ENCODE peak calls at places on chromosomes 7 and 10, in six cellular contexts. F is hepatic stellate cell, T is Caco-2, D is hypothalamus, Q is transverse colon, A is Peyer's patch. W is an unnamed sample.
A peak's percentile ranks its signal among the peaks of the same experiment; 100 is the strongest.

GRCh38 chr7:157496426-157497275 is 159.8 kb downstream of the DNAJB6 start:
- DNase-seq in A (no peak), F (no peak), D (no peak), Q (no peak), T (no peak), W (no peak)

GRCh38 chr10:71761105-71761511 is 12.2 kb downstream of the VSIR start:
- DNase-seq in F (no peak), D (no peak), Q (no peak), A (no peak), T (no peak), W (no peak)

GRCh38 chr7:29139191-29139590 is 7.1 kb downstream of the CPVL start:
- DNase-seq in F (no peak), Q (no peak), D (no peak), T (no peak), A (no peak), W (no peak)

GRCh38 chr7:120272261-120272895 is 597 bp upstream of the KCND2 start:
- DNase-seq in D (no peak), T (peak; percentile 36), F (peak; percentile 55), A (no peak), Q (no peak), W (peak; percentile 22)

GRCh38 chr7:30787476-30787875 is 16.3 kb downstream of the MINDY4 start:
- DNase-seq in T (no peak), D (no peak), A (no peak), F (no peak), Q (no peak), W (no peak)

GRCh38 chr10:86350897-86351296 is 15.7 kb downstream of the GRID1 start:
- DNase-seq in Q (no peak), A (no peak), D (no peak), F (no peak), T (no peak), W (no peak)

GRCh38 chr10:5661043-5661442 is 5.4 kb downstream of the ASB13 start:
- DNase-seq in T (no peak), A (no peak), F (no peak), D (no peak), Q (no peak), W (no peak)

GRCh38 chr10:63605568-63605967 is 84.4 kb downstream of the REEP3 start:
- DNase-seq in T (peak; percentile 52), A (no peak), F (no peak), Q (no peak), D (no peak), W (no peak)

GRCh38 chr10:110918633-110919348 is at the start of gene BBIP1:
- DNase-seq in Q (no peak), T (no peak), D (peak; percentile 93), F (peak; percentile 89), A (no peak), W (peak; percentile 99)

GRCh38 chr10:59633063-59633462 is 76.6 kb downstream of the SLC16A9 start:
- DNase-seq in T (no peak), F (no peak), A (no peak), Q (no peak), D (no peak), W (no peak)

GRCh38 chr10:89250814-89251416 is 660 bp downstream of the LIPA start:
- DNase-seq in A (no peak), T (no peak), F (no peak), D (no peak), Q (no peak), W (peak; percentile 18)

GRCh38 chr10:88076027-88076880 is 212.8 kb downstream of the PTEN start:
- DNase-seq in F (no peak), Q (no peak), T (no peak), D (no peak), A (no peak), W (no peak)

GRCh38 chr10:126110434-126110833 is 214.1 kb downstream of the FANK1 start:
- DNase-seq in D (no peak), T (no peak), Q (no peak), A (no peak), F (no peak), W (no peak)

GRCh38 chr10:114815751-114816150 is 5.8 kb upstream of the FHIP2A start:
- DNase-seq in T (no peak), D (no peak), Q (no peak), F (no peak), A (no peak), W (no peak)

GRCh38 chr7:135550196-135550595 is 7.5 kb upstream of the NUP205 start:
- DNase-seq in F (no peak), A (no peak), D (no peak), Q (no peak), T (no peak), W (no peak)

GRCh38 chr7:106050743-106051110 is 61.4 kb downstream of the SYPL1 start:
- DNase-seq in Q (no peak), T (no peak), D (no peak), F (no peak), A (no peak), W (no peak)

GRCh38 chr10:32981760-32982159 is 23.7 kb upstream of the ITGB1 start:
- DNase-seq in Q (peak; percentile 77), D (no peak), T (peak; percentile 59), A (no peak), F (no peak), W (no peak)

GRCh38 chr10:63388421-63389031 is 77.3 kb downstream of the JMJD1C start:
- DNase-seq in T (no peak), A (no peak), D (no peak), Q (no peak), F (no peak), W (no peak)

GRCh38 chr10:17453377-17454091 is 861 bp downstream of the ST8SIA6 start:
- DNase-seq in F (peak; percentile 48), D (no peak), A (no peak), Q (peak; percentile 65), T (peak; percentile 50), W (no peak)

GRCh38 chr7:151755131-151755787 is 121.7 kb downstream of the PRKAG2 start:
- DNase-seq in A (no peak), F (peak; percentile 50), D (no peak), T (no peak), Q (peak; percentile 37), W (no peak)

GRCh38 chr10:124073642-124074377 is 19.6 kb downstream of the CHST15 start:
- DNase-seq in T (no peak), Q (no peak), F (no peak), A (no peak), D (no peak), W (no peak)

GRCh38 chr10:62043493-62043938 is 142.0 kb downstream of the ARID5B start:
- DNase-seq in D (no peak), F (no peak), Q (no peak), T (no peak), A (no peak), W (no peak)

GRCh38 chr10:122421054-122421625 is 33.3 kb upstream of the ARMS2 start:
- DNase-seq in F (no peak), T (no peak), A (no peak), Q (no peak), D (no peak), W (no peak)

GRCh38 chr10:105252908-105253307 is 611.8 kb downstream of the SORCS3 start:
- DNase-seq in F (no peak), D (no peak), A (no peak), Q (no peak), T (no peak), W (no peak)

W was measured in HepG2.